ENCODE peak calls at places on chromosomes 12 and 14, in nine cellular contexts. L is stomach, X is IMR-90, O is fibroblast of lung, R is suprapubic skin, Q is prostate gland, D is tibial artery, V is HAP-1, I is dorsolateral prefrontal cortex. B is an unnamed sample.

GRCh38 chr14:63426838-63427237 is 108.1 kb upstream of the GPHB5 start:
- DNase-seq in R (no peak), V (peak; percentile 27), X (no peak), I (no peak), L (no peak), D (no peak), Q (no peak), O (peak; percentile 45), B (no peak)

GRCh38 chr14:94001501-94002396 is 4.6 kb downstream of the CCDC197 start:
- DNase-seq in R (no peak), L (peak; percentile 55), I (peak; percentile 48), X (peak; percentile 67), Q (peak; percentile 47), O (peak; percentile 49), V (peak; percentile 74), D (no peak), B (peak; percentile 36)

GRCh38 chr12:120661432-120661831 is 21.0 kb downstream of the CABP1 start:
- DNase-seq in L (no peak), R (no peak), Q (no peak), D (no peak), V (no peak), O (no peak), I (no peak), X (no peak), B (no peak)

GRCh38 chr12:124279846-124280360 is 15.0 kb upstream of the RFLNA start:
- DNase-seq in Q (peak; percentile 29), V (no peak), X (no peak), I (no peak), L (no peak), D (no peak), R (no peak), O (no peak), B (no peak)

GRCh38 chr12:120489018-120489417 is 6.9 kb upstream of the DYNLL1 start:
- DNase-seq in R (no peak), O (no peak), L (no peak), I (no peak), X (peak; percentile 49), Q (no peak), V (no peak), D (no peak), B (peak; percentile 48)

GRCh38 chr12:49930515-49931288 is 19.8 kb upstream of the AQP2 start:
- DNase-seq in R (no peak), D (no peak), V (no peak), I (no peak), Q (no peak), X (peak; percentile 83), O (peak; percentile 72), L (no peak), B (no peak)

GRCh38 chr14:72839753-72840390 is 54.0 kb downstream of the DPF3 start:
- DNase-seq in I (no peak), D (no peak), X (no peak), V (no peak), O (no peak), L (no peak), Q (no peak), R (no peak), B (no peak)

GRCh38 chr14:50082784-50083466 is 33.4 kb downstream of the VCPKMT start:
- DNase-seq in I (no peak), L (peak; percentile 57), D (no peak), V (no peak), Q (no peak), R (no peak), X (peak; percentile 86), O (peak; percentile 75), B (no peak)

GRCh38 chr12:131063427-131063826 is 109.7 kb downstream of the ADGRD1 start:
- DNase-seq in I (no peak), O (no peak), D (peak; percentile 12), V (peak; percentile 0), Q (no peak), L (no peak), X (no peak), R (peak; percentile 13), B (no peak)

GRCh38 chr12:118259079-118259478 is 113.6 kb downstream of the TAOK3 start:
- DNase-seq in Q (no peak), R (no peak), I (no peak), L (no peak), O (peak; percentile 34), V (no peak), D (no peak), X (peak; percentile 25), B (no peak)

GRCh38 chr12:7935773-7936581 is at the start of gene SLC2A3:
- DNase-seq in L (peak; percentile 32), O (peak; percentile 91), R (no peak), Q (no peak), V (peak; percentile 65), I (peak; percentile 21), D (peak; percentile 77), X (peak; percentile 92), B (peak; percentile 63)

GRCh38 chr12:93723568-93723930 is 46.4 kb downstream of the CRADD start:
- DNase-seq in X (no peak), R (no peak), V (no peak), L (no peak), D (no peak), Q (no peak), I (no peak), O (no peak), B (no peak)
- H3K4me3 ChIP-seq in X (no peak overlapping the region), R (no peak overlapping the region), V (no peak overlapping the region), L (no peak overlapping the region), D (no peak overlapping the region), Q (no peak overlapping the region), I (no peak overlapping the region), O (no peak overlapping the region), B (no peak overlapping the region)

GRCh38 chr12:113609692-113610469 is 138.2 kb upstream of the LHX5 start:
- DNase-seq in V (peak; percentile 96), L (no peak), R (no peak), D (no peak), X (no peak), O (no peak), I (no peak), Q (no peak), B (no peak)

GRCh38 chr12:113612076-113612728 is 140.5 kb upstream of the LHX5 start:
- DNase-seq in L (no peak), O (no peak), Q (no peak), R (no peak), D (no peak), V (no peak), I (no peak), X (no peak), B (no peak)

GRCh38 chr12:113613414-113613813 is 141.7 kb upstream of the LHX5 start:
- DNase-seq in O (no peak), R (no peak), D (no peak), X (no peak), V (no peak), Q (no peak), I (no peak), L (no peak), B (no peak)

GRCh38 chr12:113610698-113611097 is 139.0 kb upstream of the LHX5 start:
- DNase-seq in R (no peak), I (no peak), D (no peak), Q (no peak), V (peak; percentile 37), L (no peak), X (no peak), O (no peak), B (no peak)

DNA sequence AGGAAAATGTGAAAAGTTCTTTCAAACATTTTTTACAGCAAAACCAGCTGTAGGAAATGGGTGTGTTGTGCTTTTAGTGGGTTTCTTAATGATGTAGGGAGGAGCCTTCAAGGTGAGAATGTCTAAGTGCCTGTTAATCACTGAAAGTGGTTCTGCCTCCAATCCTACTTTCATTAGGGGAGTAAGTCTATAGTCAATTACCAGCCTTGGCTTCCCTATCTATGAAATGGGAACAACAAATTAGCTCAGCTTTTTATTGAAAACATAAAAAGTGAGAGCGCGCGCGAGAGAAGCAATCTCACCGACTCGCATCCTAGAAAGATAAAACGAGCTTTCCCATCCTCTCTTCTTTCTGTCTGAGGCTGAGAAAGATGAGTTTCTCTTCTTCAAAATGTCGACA is 140.0 kb upstream of the LHX5 start:
- DNase-seq in X (no peak), V (no peak), O (no peak), D (no peak), Q (no peak), R (no peak), I (no peak), L (no peak), B (no peak)
- H3K27me3 ChIP-seq in X (no peaks in the 10 kb centered on the region), V (no peaks in the 10 kb centered on the region), O (peaks cover 3% of the 10 kb centered on the region), D (no peaks in the 10 kb centered on the region), Q (peaks cover 22% of the 10 kb centered on the region), R (peaks cover 70% of the 10 kb centered on the region), I (peaks cover 25% of the 10 kb centered on the region), L (peaks cover 75% of the 10 kb centered on the region), B (no peaks in the 10 kb centered on the region)

GRCh38 chr14:104799657-104800599 is 973 bp upstream of the ZBTB42 start:
- DNase-seq in I (peak; percentile 62), L (peak; percentile 90), D (peak; percentile 95), V (peak; percentile 85), R (peak; percentile 92), O (peak; percentile 78), X (peak; percentile 67), Q (peak; percentile 87), B (peak; percentile 88)
- H3K4me3 ChIP-seq in I (peak overlapping the region; percentile 48), L (peak overlapping the region; percentile 71), D (peak overlapping the region; percentile 89), V (peak overlapping the region; percentile 23), R (peak overlapping the region; percentile 81), O (peak overlapping the region; percentile 8), X (peak overlapping the region; percentile 61), Q (peak overlapping the region; percentile 57), B (peak overlapping the region; percentile 20)

GRCh38 chr12:53236443-53237111 is 4.6 kb upstream of the RARG start:
- DNase-seq in V (no peak), D (no peak), L (no peak), X (no peak), Q (no peak), O (no peak), R (no peak), I (no peak), B (no peak)

GRCh38 chr12:53244337-53244736 is 12.3 kb upstream of the RARG start:
- DNase-seq in L (no peak), R (no peak), Q (no peak), I (no peak), O (no peak), V (no peak), D (no peak), X (no peak), B (no peak)

GRCh38 chr12:53241623-53242412 is 9.8 kb upstream of the RARG start:
- DNase-seq in V (no peak), Q (no peak), O (no peak), L (no peak), X (no peak), I (no peak), R (no peak), D (no peak), B (no peak)

GRCh38 chr12:53235742-53236442 is 3.9 kb upstream of the RARG start:
- DNase-seq in Q (no peak), R (no peak), D (no peak), X (no peak), I (no peak), V (no peak), L (no peak), O (no peak), B (no peak)

DNA sequence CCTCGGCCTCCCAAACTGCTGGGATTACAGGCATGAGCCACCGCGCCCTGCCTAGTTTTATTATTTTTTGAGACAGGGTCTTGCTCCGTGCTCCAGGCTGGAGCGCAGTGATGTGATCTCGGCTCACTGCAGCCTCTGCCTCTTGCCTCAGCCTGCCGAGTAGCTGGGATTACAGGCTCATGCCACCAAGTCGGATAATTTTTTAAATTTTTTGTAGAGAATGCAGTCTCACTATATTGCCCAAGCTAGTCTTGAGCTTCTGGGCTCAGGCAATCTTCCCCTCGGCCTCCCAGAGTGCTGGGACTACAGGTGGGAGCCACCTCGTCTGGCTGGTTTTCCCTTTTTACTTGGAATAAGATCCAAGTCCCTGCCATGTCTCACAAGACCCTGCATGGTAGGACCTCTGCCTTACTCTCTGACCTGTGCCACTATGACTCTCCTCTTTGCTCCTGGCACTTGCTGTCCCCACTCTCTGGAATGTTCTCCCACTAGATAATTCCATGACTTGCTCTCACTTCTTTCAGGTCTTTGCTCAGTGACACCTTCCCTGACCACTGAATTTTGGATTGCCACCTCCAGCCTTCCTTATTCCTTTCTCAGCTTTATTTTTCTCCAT is 7.7 kb upstream of the RARG start:
- DNase-seq in Q (no peak), X (no peak), L (no peak), D (no peak), V (no peak), I (no peak), O (no peak), R (no peak), B (no peak)
- H3K27me3 ChIP-seq in Q (no peaks in the 10 kb centered on the region), X (peaks cover 52% of the 10 kb centered on the region), L (peaks cover 25% of the 10 kb centered on the region), D (no peaks in the 10 kb centered on the region), V (peaks cover 13% of the 10 kb centered on the region), I (no peaks in the 10 kb centered on the region), O (peaks cover 32% of the 10 kb centered on the region), R (no peaks in the 10 kb centered on the region), B (no peaks in the 10 kb centered on the region)